ENCODE peak calls at places on chromosomes 7 and 10, in seven cellular contexts. G is left ventricle myocardium inferior, X is IMR-90, R is lower lobe of right lung, Z is AG04450, C is bronchial epithelial cell, T is H1. Y is an unnamed sample.

GRCh38 chr10:60029441-60029840 is 123.1 kb upstream of the CCDC6 start:
- DNase-seq in G (no peak), X (no peak), R (no peak), Z (no peak), C (no peak), T (no peak), Y (no peak)

GRCh38 chr10:101779544-101780186 is 3.6 kb downstream of the NPM3 start:
- DNase-seq in G (peak), X (peak), R (peak), Z (peak), C (peak), T (peak), Y (peak)

GRCh38 chr10:44952779-44953231 is 6.8 kb upstream of the RASSF4 start:
- DNase-seq in G (no peak), X (no peak), R (no peak), Z (no peak), C (no peak), T (peak), Y (no peak)

GRCh38 chr10:27893320-27894014 is 105.4 kb downstream of the ODAD2 start:
- DNase-seq in G (no peak), X (peak), R (no peak), Z (no peak), C (peak), T (no peak), Y (no peak)

GRCh38 chr7:83427929-83428328 is 221.0 kb downstream of the SEMA3E start:
- DNase-seq in G (no peak), X (no peak), R (no peak), Z (no peak), C (no peak), T (no peak), Y (peak)

GRCh38 chr7:151632750-151633515 is 113.2 kb upstream of the RHEB start:
- DNase-seq in G (peak), X (peak), R (peak), Z (no peak), C (peak), T (peak), Y (no peak)

GRCh38 chr10:132140167-132140925 is 46.4 kb upstream of the DPYSL4 start:
- DNase-seq in G (peak), X (no peak), R (peak), Z (no peak), C (no peak), T (no peak), Y (no peak)

GRCh38 chr7:66198461-66198860 is 6.7 kb upstream of the TPST1 start:
- DNase-seq in G (no peak), X (no peak), R (no peak), Z (no peak), C (no peak), T (no peak), Y (no peak)

GRCh38 chr7:20164420-20165145 is 52.6 kb downstream of the MACC1 start:
- DNase-seq in G (no peak), X (no peak), R (no peak), Z (no peak), C (no peak), T (no peak), Y (peak)

GRCh38 chr7:50303082-50303893 is 1.2 kb upstream of the IKZF1 start:
- DNase-seq in G (no peak), X (no peak), R (no peak), Z (no peak), C (no peak), T (peak), Y (no peak)

GRCh38 chr7:84535584-84536255 is 341.1 kb upstream of the SEMA3A start:
- DNase-seq in G (no peak), X (no peak), R (no peak), Z (no peak), C (no peak), T (no peak), Y (no peak)

GRCh38 chr7:131250331-131250730 is 77.3 kb upstream of the MKLN1 start:
- DNase-seq in G (no peak), X (peak), R (no peak), Z (no peak), C (no peak), T (no peak), Y (no peak)

GRCh38 chr7:157458254-157458633 is 121.4 kb downstream of the DNAJB6 start:
- DNase-seq in G (no peak), X (no peak), R (no peak), Z (no peak), C (no peak), T (no peak), Y (no peak)

GRCh38 chr7:14191686-14192098 is 202.2 kb upstream of the ETV1 start:
- DNase-seq in G (no peak), X (peak), R (no peak), Z (peak), C (peak), T (no peak), Y (no peak)

GRCh38 chr7:1707756-1708611 is 37.9 kb downstream of the ELFN1 start:
- DNase-seq in G (no peak), X (no peak), R (peak), Z (no peak), C (no peak), T (peak), Y (no peak)

GRCh38 chr10:5945561-5946418 is 31.6 kb downstream of the IL15RA start:
- DNase-seq in G (peak), X (peak), R (peak), Z (peak), C (peak), T (no peak), Y (peak)

GRCh38 chr7:74684921-74685320 is 27.4 kb downstream of the GTF2I start:
- DNase-seq in G (no peak), X (no peak), R (no peak), Z (no peak), C (no peak), T (no peak), Y (no peak)

GRCh38 chr10:24518411-24518810 is 205.3 kb downstream of the ARHGAP21 start:
- DNase-seq in G (no peak), X (no peak), R (no peak), Z (no peak), C (peak), T (no peak), Y (no peak)

GRCh38 chr7:36188923-36189322 is 35.9 kb downstream of the EEPD1 start:
- DNase-seq in G (no peak), X (no peak), R (no peak), Z (no peak), C (no peak), T (no peak), Y (no peak)

GRCh38 chr7:98913612-98914011 is 35.3 kb downstream of the TRRAP start:
- DNase-seq in G (no peak), X (peak), R (no peak), Z (no peak), C (peak), T (no peak), Y (peak)
- TF ChIP-seq CTCF in G (no peak), X (peak), R (no peak), Z (peak), C (no peak), T (no peak), Y (no peak)

GRCh38 chr10:87816842-87817178 is 1.2 kb downstream of the ATAD1 start:
- DNase-seq in G (no peak), X (no peak), R (no peak), Z (no peak), C (no peak), T (no peak), Y (no peak)

GRCh38 chr10:87817291-87817872 is 644 bp downstream of the ATAD1 start:
- DNase-seq in G (no peak), X (peak), R (no peak), Z (no peak), C (peak), T (no peak), Y (no peak)

GRCh38 chr10:87818505-87819273 is 663 bp upstream of the ATAD1 start:
- DNase-seq in G (peak), X (peak), R (no peak), Z (no peak), C (peak), T (no peak), Y (no peak)

GRCh38 chr10:87817873-87818504 is at the start of gene ATAD1:
- DNase-seq in G (peak), X (peak), R (peak), Z (peak), C (peak), T (peak), Y (peak)

GRCh38 chr10:87816163-87816841 is 1.7 kb downstream of the ATAD1 start:
- DNase-seq in G (no peak), X (no peak), R (no peak), Z (no peak), C (no peak), T (no peak), Y (no peak)
- H3K4me3 ChIP-seq in G (peak), X (no peak), R (peak), Z (peak), C (peak), T (no peak), Y (no peak)

GRCh38 chr10:71746344-71747037 is 26.8 kb downstream of the VSIR start:
- DNase-seq in G (peak), X (no peak), R (peak), Z (no peak), C (no peak), T (no peak), Y (no peak)

GRCh38 chr10:71748671-71749191 is 24.6 kb downstream of the VSIR start:
- DNase-seq in G (peak), X (no peak), R (peak), Z (no peak), C (no peak), T (no peak), Y (no peak)

GRCh38 chr10:71745659-71746250 is 26.2 kb upstream of the C10orf105 start:
- DNase-seq in G (no peak), X (no peak), R (no peak), Z (no peak), C (no peak), T (no peak), Y (no peak)

GRCh38 chr10:71747808-71748523 is 25.4 kb downstream of the VSIR start:
- DNase-seq in G (peak), X (no peak), R (no peak), Z (no peak), C (no peak), T (no peak), Y (no peak)

GRCh38 chr10:71747039-71747807 is 26.1 kb downstream of the VSIR start:
- DNase-seq in G (no peak), X (no peak), R (no peak), Z (no peak), C (peak), T (no peak), Y (no peak)
- TF ChIP-seq CTCF in G (no peak), X (no peak), R (no peak), Z (no peak), C (no peak), T (no peak), Y (no peak)

GRCh38 chr7:117323585-117323876 is 673 bp upstream of the WNT2 start:
- DNase-seq in G (no peak), X (no peak), R (no peak), Z (no peak), C (no peak), T (no peak), Y (no peak)

GRCh38 chr7:117323877-117324699 is 1.2 kb upstream of the WNT2 start:
- DNase-seq in G (peak), X (peak), R (peak), Z (peak), C (no peak), T (peak), Y (no peak)

GRCh38 chr7:117325836-117326235 is 3.0 kb upstream of the WNT2 start:
- DNase-seq in G (no peak), X (peak), R (no peak), Z (no peak), C (no peak), T (no peak), Y (peak)

GRCh38 chr7:117322741-117323584 is at the start of gene WNT2:
- DNase-seq in G (no peak), X (peak), R (no peak), Z (no peak), C (no peak), T (peak), Y (no peak)

DNA sequence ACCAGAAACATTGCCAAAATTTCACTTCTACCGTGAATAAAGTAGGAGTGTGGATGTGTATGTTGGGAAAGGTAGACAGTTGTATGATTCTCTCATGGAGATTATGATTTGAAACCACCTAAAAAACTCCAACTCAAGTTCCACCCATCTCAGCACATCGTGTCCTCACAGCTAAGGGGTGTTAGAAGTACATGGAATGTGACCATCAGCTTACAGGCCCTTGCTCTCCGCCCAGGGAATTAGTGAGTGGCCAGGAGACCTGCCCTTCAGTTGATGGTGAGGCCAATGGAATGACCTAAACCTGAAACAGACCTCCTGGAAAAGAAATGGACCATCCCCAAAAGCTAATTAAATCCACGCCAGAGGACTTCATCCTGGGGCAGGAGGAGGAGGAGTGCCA is 2.1 kb upstream of the WNT2 start:
- DNase-seq in G (no peak), X (no peak), R (no peak), Z (no peak), C (no peak), T (no peak), Y (no peak)
- H3K4me3 ChIP-seq in G (peak), X (no peak), R (peak), Z (peak), C (no peak), T (no peak), Y (peak)

GRCh38 chr7:101702362-101702850 is 73.3 kb upstream of the MYL10 start:
- DNase-seq in G (no peak), X (no peak), R (no peak), Z (no peak), C (peak), T (no peak), Y (no peak)
- TF ChIP-seq CTCF in G (no peak), X (no peak), R (no peak), Z (peak), C (no peak), T (peak), Y (no peak)

DNA sequence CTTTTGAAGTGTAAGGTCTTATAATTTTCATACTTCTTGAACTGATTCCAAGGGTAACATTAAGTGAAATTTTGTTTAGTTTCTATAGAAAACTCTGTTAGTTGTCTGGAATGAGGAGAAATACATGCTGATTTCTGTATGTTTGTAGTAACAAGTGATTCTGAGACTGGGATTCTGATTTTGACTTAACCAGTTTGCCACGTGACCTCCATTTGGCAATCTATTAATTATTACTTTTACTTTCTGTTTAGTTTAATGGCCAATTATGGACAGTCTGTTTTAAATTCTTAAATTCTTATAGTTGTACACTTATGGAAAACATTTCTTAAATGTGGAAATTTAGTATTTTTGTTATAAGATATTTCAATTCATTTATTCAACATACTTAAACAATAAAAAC is 163.1 kb downstream of the ADK start:
- DNase-seq in G (no peak), X (no peak), R (no peak), Z (no peak), C (no peak), T (no peak), Y (no peak)
- H3K4me3 ChIP-seq in G (peak), X (no peak), R (peak), Z (no peak), C (no peak), T (no peak), Y (no peak)

DNA sequence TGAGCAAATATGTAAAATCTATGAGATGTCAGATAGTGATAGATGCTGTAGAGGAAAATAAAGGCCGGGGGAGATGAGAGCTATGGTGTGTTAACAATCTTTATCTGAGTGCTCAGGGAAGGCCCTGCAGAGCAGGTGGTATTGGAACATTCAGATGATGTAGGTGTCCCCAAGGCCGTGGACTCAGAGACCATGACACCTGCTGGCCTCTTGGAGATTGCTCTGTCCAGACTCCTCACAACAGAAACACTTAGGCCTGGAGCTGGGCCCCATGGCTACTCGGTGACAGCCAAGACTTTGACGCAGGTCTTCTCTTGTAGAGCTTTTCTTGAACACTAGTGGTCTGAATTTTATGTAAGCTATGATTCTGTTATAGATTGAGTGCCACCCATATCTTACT is 13.3 kb downstream of the AKR1E2 start:
- DNase-seq in G (no peak), X (no peak), R (no peak), Z (no peak), C (no peak), T (no peak), Y (no peak)
- TF ChIP-seq CTCF in G (peak), X (no peak), R (no peak), Z (no peak), C (no peak), T (no peak), Y (no peak)

DNA sequence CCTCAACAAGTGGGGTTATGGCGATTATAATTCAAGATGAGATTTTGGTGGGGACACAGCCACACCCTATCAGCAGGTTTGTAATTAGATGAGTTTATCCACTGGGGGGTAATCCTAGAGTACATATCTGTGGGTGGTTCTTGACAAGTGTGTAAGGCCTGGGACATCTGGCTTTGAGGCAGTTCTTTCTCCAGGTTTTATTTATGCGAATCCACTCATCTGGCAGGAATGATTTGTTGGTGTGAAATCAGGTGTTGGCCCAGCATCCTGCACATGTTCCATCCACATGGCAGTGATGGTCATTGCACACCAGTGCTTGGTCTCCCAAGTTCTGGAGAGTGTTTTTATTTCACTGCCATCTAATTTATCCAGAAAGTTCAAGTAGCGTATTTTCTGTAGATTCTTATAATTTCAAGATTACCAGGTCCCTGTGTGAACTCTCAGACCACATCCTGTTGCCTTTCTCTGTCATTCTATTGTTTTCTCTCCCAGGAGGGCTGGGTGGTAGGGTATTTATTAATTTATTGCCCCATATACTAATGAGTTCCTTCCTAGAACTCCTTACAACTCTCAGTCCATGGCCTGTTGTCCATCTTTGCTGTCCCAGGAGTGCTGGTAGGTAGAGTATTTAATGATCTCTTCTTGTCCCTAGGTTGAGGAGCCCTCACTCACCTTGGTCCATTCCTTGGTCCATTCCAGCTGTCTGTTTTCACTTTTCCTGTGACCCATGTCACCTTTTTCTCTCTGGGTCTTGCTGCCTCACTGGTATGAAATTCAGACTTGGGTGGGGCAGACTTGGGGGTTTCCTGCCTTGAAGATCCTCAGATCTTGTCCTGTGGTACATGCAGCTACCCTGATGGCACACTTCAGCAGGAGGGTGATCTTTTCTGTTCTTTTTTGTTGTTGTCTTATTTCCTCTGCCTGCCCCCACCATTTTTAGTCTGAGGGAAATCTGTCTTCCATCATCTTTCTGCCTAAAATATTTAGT is 10.5 kb downstream of the RALA start:
- DNase-seq in G (no peak), X (no peak), R (no peak), Z (no peak), C (no peak), T (no peak), Y (no peak)
- H3K4me3 ChIP-seq in G (no peak), X (no peak), R (no peak), Z (no peak), C (no peak), T (no peak), Y (no peak)

GRCh38 chr7:118372530-118372929 is 148.0 kb downstream of the ANKRD7 start:
- DNase-seq in G (no peak), X (no peak), R (no peak), Z (no peak), C (peak), T (no peak), Y (peak)
- TF ChIP-seq CTCF in G (no peak), X (no peak), R (no peak), Z (no peak), C (no peak), T (no peak), Y (no peak)

Y was measured in astrocyte of the cerebellum.